ENCODE peak calls at places on chromosome 10, in five cellular contexts. I is IMR-90, Y is H9, S is trophoblast cell, V is mesenchymal stem cell. Z is an unnamed sample.

GRCh38 chr10:6721480-6721879 is 141.4 kb upstream of the PRKCQ start:
- DNase-seq in I (peak), Y (no peak), S (no peak), V (peak), Z (no peak)

GRCh38 chr10:103333934-103334520 is 16.9 kb downstream of the PCGF6 start:
- DNase-seq in I (peak), Y (no peak), S (no peak), V (peak), Z (no peak)

GRCh38 chr10:49220031-49220430 is 31.8 kb upstream of the TMEM273 start:
- DNase-seq in I (peak), Y (no peak), S (no peak), V (no peak), Z (no peak)

GRCh38 chr10:22684707-22685106 is 29.7 kb downstream of the PIP4K2A start:
- DNase-seq in I (no peak), Y (no peak), S (no peak), V (no peak), Z (no peak)

GRCh38 chr10:132554053-132554990 is 16.7 kb downstream of the INPP5A start:
- DNase-seq in I (no peak), Y (no peak), S (no peak), V (no peak), Z (no peak)

GRCh38 chr10:96856317-96856716 is 24.2 kb downstream of the LCOR start:
- DNase-seq in I (no peak), Y (no peak), S (no peak), V (no peak), Z (no peak)

GRCh38 chr10:85612833-85613232 is 753.8 kb downstream of the GRID1 start:
- DNase-seq in I (no peak), Y (peak), S (no peak), V (no peak), Z (no peak)

GRCh38 chr10:24513155-24513554 is 210.5 kb downstream of the ARHGAP21 start:
- DNase-seq in I (peak), Y (no peak), S (no peak), V (peak), Z (peak)

GRCh38 chr10:122715576-122715975 is 15.9 kb upstream of the C10orf120 start:
- DNase-seq in I (no peak), Y (no peak), S (no peak), V (no peak), Z (no peak)

GRCh38 chr10:86654411-86655172 is at the start of gene OPN4:
- DNase-seq in I (peak), Y (no peak), S (no peak), V (peak), Z (no peak)

GRCh38 chr10:13222151-13222550 is 12.0 kb downstream of the UCMA start:
- DNase-seq in I (no peak), Y (no peak), S (no peak), V (no peak), Z (no peak)

GRCh38 chr10:13221572-13221971 is 12.6 kb downstream of the UCMA start:
- DNase-seq in I (no peak), Y (no peak), S (no peak), V (no peak), Z (no peak)

GRCh38 chr10:13224210-13224995 is 9.8 kb downstream of the UCMA start:
- DNase-seq in I (no peak), Y (no peak), S (no peak), V (peak), Z (no peak)

GRCh38 chr10:13222566-13222965 is 11.6 kb downstream of the UCMA start:
- DNase-seq in I (no peak), Y (no peak), S (peak), V (no peak), Z (no peak)

GRCh38 chr10:13223241-13223640 is 10.9 kb downstream of the UCMA start:
- DNase-seq in I (no peak), Y (no peak), S (peak), V (no peak), Z (no peak)
- H3K14ac ChIP-seq in I (no peak), Y (no peak), S (no peak), V (no peak), Z (no peak)

DNA sequence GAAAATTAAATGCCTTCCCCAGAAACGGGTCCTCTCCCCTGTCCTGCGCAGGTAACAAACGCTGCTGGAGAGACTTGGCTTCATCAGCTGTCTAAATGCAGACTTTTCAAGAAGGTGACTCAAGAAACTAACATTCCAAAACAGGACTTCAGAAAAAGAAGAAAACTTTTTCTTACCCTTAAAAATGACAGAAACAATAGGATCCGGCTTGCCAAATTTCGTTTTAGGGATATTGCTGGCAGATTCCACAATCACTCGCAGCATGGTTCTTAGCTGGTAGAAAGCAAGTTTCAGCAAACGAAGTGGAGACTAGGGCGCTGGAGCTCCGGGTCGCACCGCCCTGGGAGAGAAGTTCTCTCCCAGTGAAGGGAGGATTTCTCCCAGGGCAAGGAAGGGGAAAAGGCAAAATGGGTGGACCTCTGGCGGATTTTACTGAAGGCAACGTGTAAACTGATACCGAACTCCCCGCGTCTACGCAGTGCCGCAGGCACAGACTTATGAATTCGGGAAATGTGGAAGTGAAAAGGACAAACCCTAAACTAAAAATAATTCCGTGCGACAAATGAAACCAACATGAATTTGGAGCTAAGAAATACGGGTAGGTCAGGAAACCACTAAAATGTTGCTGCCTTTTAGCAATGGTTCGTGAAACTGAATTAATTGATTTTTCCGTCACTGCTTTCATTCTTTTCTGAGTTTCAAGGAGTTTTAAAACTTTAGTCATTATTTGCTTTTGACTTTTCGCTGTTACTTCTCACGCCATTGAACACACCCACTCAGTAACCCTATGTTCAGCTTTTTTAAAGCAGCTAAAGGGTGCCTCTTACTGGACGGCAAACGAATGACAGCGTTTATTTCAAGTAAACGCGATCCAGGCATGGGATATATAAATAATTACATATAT is at the start of gene MYOF:
- DNase-seq in I (peak), Y (peak), S (peak), V (peak), Z (peak)
- H4K8ac ChIP-seq in I (peak), Y (no peak), S (peak), V (peak), Z (no peak)

DNA sequence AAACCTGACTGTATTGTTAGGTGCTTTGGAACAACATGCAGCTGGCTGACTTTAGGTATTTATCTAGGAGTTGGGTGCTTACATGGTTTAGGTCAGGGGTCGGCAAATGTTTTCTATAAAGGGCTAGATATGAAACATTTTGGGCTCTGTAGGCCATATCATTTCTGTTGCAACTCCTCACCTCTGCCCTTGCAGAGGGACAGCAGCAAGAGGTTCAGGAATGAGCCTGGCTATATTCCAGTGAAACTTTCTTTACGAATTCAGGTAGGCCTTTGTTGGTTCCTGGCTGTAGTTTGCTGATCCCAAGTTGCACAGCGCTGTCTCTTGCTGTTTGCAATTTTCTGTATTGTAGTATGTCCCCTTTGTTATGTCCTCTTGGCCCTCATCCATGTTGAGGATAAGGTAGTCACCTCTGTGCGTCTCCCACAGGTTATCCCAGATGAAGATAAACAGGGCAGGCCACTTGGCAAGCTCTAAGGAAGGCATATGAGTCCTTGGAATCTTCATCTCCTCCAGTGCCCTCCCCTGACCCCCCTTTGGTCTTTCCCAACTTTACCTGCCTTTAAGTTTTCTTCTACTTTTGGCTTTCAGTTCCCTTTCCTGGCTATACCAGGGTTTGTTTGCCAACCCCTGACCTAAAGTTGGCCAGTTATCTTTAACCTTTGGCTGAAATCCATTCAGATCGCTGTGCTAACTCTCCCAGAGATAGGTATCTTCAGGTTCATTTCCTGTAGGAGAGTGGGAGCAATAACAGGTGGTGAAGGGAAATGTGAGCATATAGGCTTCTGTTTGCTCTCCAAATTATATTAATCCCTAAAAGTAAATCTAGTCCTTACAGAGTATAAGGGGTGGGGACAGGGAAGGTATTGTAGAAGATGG is 36.1 kb downstream of the SGPL1 start:
- DNase-seq in I (no peak), Y (no peak), S (no peak), V (no peak), Z (no peak)
- H3K14ac ChIP-seq in I (no peak), Y (no peak), S (peak), V (no peak), Z (no peak)

DNA sequence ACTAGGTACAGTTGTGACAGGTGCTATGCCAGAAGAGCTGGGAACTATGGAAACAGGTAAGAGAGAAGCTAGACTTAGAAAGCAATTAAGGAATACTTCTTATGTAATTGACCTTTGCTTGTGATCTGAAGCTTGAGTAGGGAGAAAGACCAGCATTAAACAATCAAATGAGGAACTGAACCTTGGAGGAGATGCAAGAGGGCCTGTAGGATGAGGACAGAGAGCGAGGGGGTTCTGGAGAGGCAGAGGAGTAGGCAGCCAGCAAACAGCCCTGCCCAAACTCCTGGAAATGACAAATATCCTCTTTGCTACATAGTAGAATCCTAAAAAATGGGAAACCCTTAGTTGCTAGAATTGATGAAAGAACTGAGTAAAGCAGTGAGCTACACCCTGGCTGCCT is 41.6 kb upstream of the FAM204A start:
- DNase-seq in I (no peak), Y (no peak), S (no peak), V (no peak), Z (no peak)
- H4K8ac ChIP-seq in I (no peak), Y (no peak), S (no peak), V (no peak), Z (no peak)

GRCh38 chr10:52019078-52019644 is 294.9 kb upstream of the DKK1 start:
- DNase-seq in I (no peak), Y (no peak), S (no peak), V (no peak), Z (peak)
- H3K14ac ChIP-seq in I (no peak), Y (no peak), S (no peak), V (no peak), Z (no peak)

DNA sequence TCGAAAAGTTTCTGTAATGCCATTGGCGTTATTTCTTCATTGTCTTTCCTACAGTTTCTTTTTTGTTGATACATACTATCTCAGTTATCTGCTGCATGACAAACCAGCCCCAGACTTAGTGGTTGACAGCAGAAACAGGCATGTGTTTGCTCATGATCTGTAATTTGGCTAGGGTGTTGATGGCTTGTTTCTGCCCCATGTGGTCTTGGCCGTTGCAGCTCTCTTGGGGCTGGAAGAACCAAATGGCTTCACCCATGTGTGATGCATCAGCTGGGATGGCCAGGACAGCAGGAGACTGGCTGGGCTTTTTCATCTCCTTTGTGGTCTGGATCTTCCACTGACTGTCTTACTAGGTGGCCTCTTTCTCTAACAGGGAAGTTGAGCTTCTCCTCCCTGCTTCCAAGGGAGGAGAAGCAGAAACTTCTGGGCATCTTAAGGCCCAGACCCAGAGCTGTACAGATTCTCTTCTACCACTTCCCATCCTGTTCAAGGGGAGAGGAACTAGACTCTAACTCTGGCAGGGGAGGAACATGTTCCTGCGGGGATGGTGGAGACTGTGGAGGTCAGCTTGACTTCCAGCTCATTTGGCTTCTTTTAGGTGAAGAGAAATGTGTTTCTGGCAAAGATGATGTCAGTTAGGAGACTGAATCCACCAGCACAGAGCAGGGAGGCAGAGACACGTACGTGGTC is 89.3 kb downstream of the FANK1 start:
- DNase-seq in I (no peak), Y (no peak), S (no peak), V (no peak), Z (no peak)
- H4K8ac ChIP-seq in I (no peak), Y (no peak), S (no peak), V (no peak), Z (no peak)

DNA sequence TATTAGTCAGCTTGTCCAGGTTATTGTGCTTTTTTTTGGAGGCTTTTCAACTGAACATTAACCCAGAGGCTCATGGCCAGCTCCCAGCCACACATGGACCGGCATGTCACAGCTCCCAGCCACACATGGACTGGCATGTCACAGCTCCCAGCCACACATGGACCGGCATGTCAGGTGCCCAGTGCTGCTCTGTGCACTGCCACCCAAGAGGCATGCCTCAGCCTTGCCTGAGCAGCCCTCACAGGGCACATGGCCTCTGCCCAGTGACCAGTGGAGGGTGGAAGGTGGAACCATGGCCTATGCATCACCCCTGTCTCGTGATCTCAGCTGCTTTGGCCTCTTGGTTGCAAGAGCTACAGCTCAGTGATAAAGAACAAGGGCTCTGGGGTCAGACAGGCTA is 119.8 kb downstream of the OAT start:
- DNase-seq in I (no peak), Y (no peak), S (no peak), V (no peak), Z (no peak)
- H3K14ac ChIP-seq in I (no peak), Y (no peak), S (no peak), V (no peak), Z (no peak)